ENCODE peak calls at places on chromosomes 16 and 17, in four cellular contexts. G is fibroblast of the conjunctiva; C is activated CD4-positive, CD25-positive, alpha-beta regulatory T cell; F is kidney. K is an unnamed sample.

GRCh38 chr17:7916799-7917198 is 710 bp upstream of the RNF227 start:
- DNase-seq in G (no peak), F (no peak), C (no peak), K (no peak)

GRCh38 chr16:89230210-89230609 is 12.7 kb downstream of the ZNF778 start:
- DNase-seq in C (no peak), F (no peak), G (no peak), K (no peak)

GRCh38 chr17:58344047-58344790 is 7.8 kb downstream of the SUPT4H1 start:
- DNase-seq in F (peak), G (no peak), C (peak), K (no peak)

GRCh38 chr16:4765511-4766474 is 1.2 kb downstream of the ZNF500 start:
- DNase-seq in G (no peak), F (no peak), C (no peak), K (no peak)

GRCh38 chr17:80005360-80006338 is 30.0 kb downstream of the TBC1D16 start:
- DNase-seq in F (peak), G (no peak), C (peak), K (peak)

GRCh38 chr17:43220511-43221125 is 7.8 kb downstream of the CCDC200 start:
- DNase-seq in C (no peak), F (no peak), G (no peak), K (no peak)

GRCh38 chr17:61508912-61509311 is 56.7 kb downstream of the TBX4 start:
- DNase-seq in F (no peak), G (no peak), C (no peak), K (no peak)

GRCh38 chr17:75909812-75910274 is 5.2 kb upstream of the MRPL38 start:
- DNase-seq in C (no peak), F (peak), G (peak), K (no peak)

GRCh38 chr17:62892870-62893338 is 73.1 kb upstream of the TANC2 start:
- DNase-seq in G (peak), C (no peak), F (no peak), K (no peak)

GRCh38 chr16:67431805-67432476 is 1.0 kb downstream of the HSD11B2 start:
- DNase-seq in F (peak), C (no peak), G (no peak), K (no peak)

GRCh38 chr17:76539631-76540271 is at the start of gene PRCD:
- DNase-seq in F (peak), C (no peak), G (no peak), K (no peak)

GRCh38 chr17:81601525-81602120 is 35.3 kb downstream of the NPLOC4 start:
- DNase-seq in F (no peak), G (peak), C (no peak), K (no peak)

GRCh38 chr17:79576333-79576732 is 34.5 kb downstream of the RBFOX3 start:
- DNase-seq in F (no peak), C (no peak), G (no peak), K (no peak)

GRCh38 chr17:28491286-28491685 is 14.9 kb upstream of the FOXN1 start:
- DNase-seq in F (peak), G (no peak), C (no peak), K (no peak)

GRCh38 chr17:40035162-40035559 is 19.0 kb downstream of the MED24 start:
- DNase-seq in F (no peak), G (no peak), C (no peak), K (no peak)

GRCh38 chr17:38327936-38328335 is 15.8 kb downstream of the GPR179 start:
- DNase-seq in G (no peak), C (no peak), F (no peak), K (no peak)

GRCh38 chr16:77213542-77214108 is 14.4 kb downstream of the SYCE1L start:
- DNase-seq in C (no peak), G (peak), F (peak), K (no peak)

GRCh38 chr16:28089992-28090365 is 26.5 kb upstream of the GSG1L start:
- DNase-seq in G (no peak), F (no peak), C (no peak), K (no peak)

GRCh38 chr17:59093702-59094231 is 12.9 kb downstream of the TRIM37 start:
- DNase-seq in G (peak), C (no peak), F (no peak), K (peak)

GRCh38 chr17:3843935-3844516 is 2.0 kb downstream of the NCBP3 start:
- DNase-seq in F (no peak), G (no peak), C (no peak), K (no peak)

GRCh38 chr16:31179747-31180458 is at the start of gene FUS:
- DNase-seq in F (peak), G (peak), C (peak), K (peak)

GRCh38 chr17:77206557-77206956 is 65.8 kb downstream of the SEC14L1 start:
- DNase-seq in F (no peak), G (no peak), C (no peak), K (no peak)

GRCh38 chr17:60724647-60725046 is 47.0 kb downstream of the BCAS3 start:
- DNase-seq in G (no peak), F (no peak), C (no peak), K (no peak)

GRCh38 chr16:30473231-30474061 is 904 bp downstream of the ITGAL start:
- DNase-seq in F (peak), C (peak), G (no peak), K (peak)

GRCh38 chr16:19406891-19407491 is 10.7 kb upstream of the TMC5 start:
- DNase-seq in F (no peak), G (no peak), C (no peak), K (no peak)

GRCh38 chr17:42456223-42457106 is 2.2 kb upstream of the ATP6V0A1 start:
- DNase-seq in C (no peak), F (no peak), G (no peak), K (no peak)

GRCh38 chr16:21523411-21524067 is 75.8 kb upstream of the METTL9 start:
- DNase-seq in G (no peak), C (no peak), F (peak), K (peak)

GRCh38 chr16:280005-280421 is 378 bp upstream of the ARHGDIG start:
- DNase-seq in F (no peak), G (no peak), C (no peak), K (no peak)

GRCh38 chr16:27678955-27679354 is 129.0 kb downstream of the KATNIP start:
- DNase-seq in C (no peak), F (no peak), G (no peak), K (no peak)

GRCh38 chr17:61235821-61236197 is 163.8 kb upstream of the TBX2 start:
- DNase-seq in C (no peak), G (no peak), F (no peak), K (no peak)

GRCh38 chr16:81151648-81152047 is 55.5 kb upstream of the GCSH start:
- DNase-seq in G (no peak), C (no peak), F (no peak), K (no peak)

GRCh38 chr17:50514936-50515702 is 6.9 kb downstream of the MYCBPAP start:
- DNase-seq in G (peak), C (no peak), F (peak), K (peak)

GRCh38 chr17:17906418-17907215 is 65.6 kb downstream of the TOM1L2 start:
- DNase-seq in G (no peak), C (no peak), F (no peak), K (no peak)

GRCh38 chr16:55273959-55274358 is 50.0 kb upstream of the IRX6 start:
- DNase-seq in G (no peak), F (no peak), C (no peak), K (no peak)

K was measured in left lung.